ENCODE peak calls at places on chromosome 5, in seven cellular contexts. M, W, U, F, E, B and H are unnamed samples.

GRCh38 chr5:79843450-79844388 is 147.3 kb downstream of the MTX3 start:
- DNase-seq in M (no peak), W (no peak), U (no peak), F (no peak), E (no peak), B (no peak), H (no peak)

GRCh38 chr5:174324680-174325079 is 279.2 kb downstream of the NSG2 start:
- DNase-seq in M (no peak), W (no peak), U (no peak), F (no peak), E (no peak), B (no peak), H (no peak)

GRCh38 chr5:89097103-89097502 is 214.1 kb upstream of the MEF2C start:
- DNase-seq in M (no peak), W (no peak), U (no peak), F (no peak), E (no peak), B (no peak), H (no peak)

GRCh38 chr5:50667079-50667652 is 729 bp downstream of the PARP8 start:
- DNase-seq in M (no peak), W (peak; percentile 94), U (no peak), F (no peak), E (peak; percentile 24), B (no peak), H (peak; percentile 42)

GRCh38 chr5:108345541-108346171 is 36.2 kb downstream of the FBXL17 start:
- DNase-seq in M (no peak), W (no peak), U (peak; percentile 1), F (no peak), E (no peak), B (peak; percentile 49), H (no peak)

GRCh38 chr5:129460951-129461815 is 1.1 kb downstream of the ADAMTS19 start:
- DNase-seq in M (no peak), W (peak; percentile 74), U (peak; percentile 48), F (no peak), E (no peak), B (no peak), H (peak; percentile 11)

GRCh38 chr5:60701317-60701988 is 1.5 kb upstream of the DEPDC1B start:
- DNase-seq in M (no peak), W (no peak), U (no peak), F (no peak), E (no peak), B (no peak), H (peak; percentile 73)

GRCh38 chr5:35488786-35489185 is 128.9 kb upstream of the SPEF2 start:
- DNase-seq in M (no peak), W (no peak), U (no peak), F (no peak), E (no peak), B (no peak), H (no peak)

GRCh38 chr5:74404574-74405310 is 235.8 kb downstream of the ENC1 start:
- DNase-seq in M (no peak), W (no peak), U (no peak), F (no peak), E (no peak), B (no peak), H (no peak)

GRCh38 chr5:88325868-88326267 is 57.2 kb upstream of the TMEM161B start:
- DNase-seq in M (no peak), W (no peak), U (no peak), F (no peak), E (no peak), B (no peak), H (no peak)

GRCh38 chr5:132439521-132440206 is 50.9 kb downstream of the IRF1 start:
- DNase-seq in M (no peak), W (no peak), U (no peak), F (peak; percentile 58), E (no peak), B (peak; percentile 88), H (peak; percentile 69)

GRCh38 chr5:756171-756570 is 28.4 kb downstream of the ZDHHC11B start:
- DNase-seq in M (no peak), W (no peak), U (no peak), F (peak; percentile 54), E (no peak), B (no peak), H (no peak)

GRCh38 chr5:139064613-139065012 is 133.6 kb downstream of the SIL1 start:
- DNase-seq in M (no peak), W (no peak), U (no peak), F (no peak), E (no peak), B (no peak), H (peak; percentile 12)

GRCh38 chr5:96175090-96175489 is 213.4 kb upstream of the ELL2 start:
- DNase-seq in M (no peak), W (no peak), U (no peak), F (no peak), E (no peak), B (peak; percentile 37), H (no peak)

GRCh38 chr5:107572800-107573368 is 97.9 kb downstream of the EFNA5 start:
- DNase-seq in M (no peak), W (no peak), U (no peak), F (no peak), E (no peak), B (no peak), H (no peak)

GRCh38 chr5:88667187-88668141 is 215.5 kb downstream of the MEF2C start:
- DNase-seq in M (no peak), W (no peak), U (no peak), F (no peak), E (no peak), B (peak; percentile 8), H (no peak)

GRCh38 chr5:149917073-149917676 is 27.4 kb downstream of the PDE6A start:
- DNase-seq in M (no peak), W (no peak), U (no peak), F (no peak), E (no peak), B (no peak), H (no peak)

GRCh38 chr5:104702212-104702611 is 1139.6 kb upstream of the NUDT12 start:
- DNase-seq in M (no peak), W (no peak), U (no peak), F (no peak), E (no peak), B (peak; percentile 8), H (no peak)

GRCh38 chr5:644509-644908 is 32.4 kb downstream of the CEP72 start:
- DNase-seq in M (no peak), W (peak; percentile 41), U (no peak), F (no peak), E (no peak), B (no peak), H (no peak)

GRCh38 chr5:181205735-181206401 is 872 bp upstream of the TRIM7 start:
- DNase-seq in M (no peak), W (no peak), U (no peak), F (peak; percentile 71), E (no peak), B (no peak), H (no peak)

GRCh38 chr5:112921031-112921832 is 795 bp downstream of the REEP5 start:
- DNase-seq in M (no peak), W (peak; percentile 94), U (peak; percentile 75), F (peak; percentile 84), E (peak; percentile 45), B (peak; percentile 70), H (peak; percentile 54)

GRCh38 chr5:111859031-111859430 is 102.0 kb upstream of the NREP start:
- DNase-seq in M (no peak), W (no peak), U (no peak), F (no peak), E (no peak), B (no peak), H (no peak)

GRCh38 chr5:31119938-31120641 is 73.4 kb upstream of the CDH6 start:
- DNase-seq in M (no peak), W (no peak), U (no peak), F (no peak), E (no peak), B (no peak), H (no peak)

GRCh38 chr5:145718956-145719355 is 116.2 kb downstream of the PRELID2 start:
- DNase-seq in M (peak; percentile 8), W (no peak), U (no peak), F (no peak), E (no peak), B (peak; percentile 54), H (no peak)

GRCh38 chr5:140153255-140153654 is 21.7 kb upstream of the CYSTM1 start:
- DNase-seq in M (no peak), W (no peak), U (no peak), F (no peak), E (no peak), B (no peak), H (no peak)

GRCh38 chr5:173866249-173867172 is 21.6 kb upstream of the CPEB4 start:
- DNase-seq in M (no peak), W (peak; percentile 85), U (peak; percentile 37), F (no peak), E (no peak), B (no peak), H (no peak)

GRCh38 chr5:40378431-40379175 is 301.1 kb upstream of the PTGER4 start:
- DNase-seq in M (no peak), W (no peak), U (no peak), F (no peak), E (no peak), B (no peak), H (no peak)

GRCh38 chr5:151557951-151558350 is 33.2 kb downstream of the FAT2 start:
- DNase-seq in M (no peak), W (no peak), U (no peak), F (no peak), E (no peak), B (no peak), H (no peak)

GRCh38 chr5:1199340-1199648 is 2.1 kb upstream of the SLC6A19 start:
- DNase-seq in M (no peak), W (no peak), U (no peak), F (no peak), E (no peak), B (no peak), H (no peak)

GRCh38 chr5:180977852-180978251 is 10.8 kb upstream of the BTNL3 start:
- DNase-seq in M (no peak), W (no peak), U (no peak), F (no peak), E (no peak), B (no peak), H (peak; percentile 57)

GRCh38 chr5:166708271-166708670 is 1583.2 kb upstream of the WWC1 start:
- DNase-seq in M (no peak), W (no peak), U (no peak), F (no peak), E (no peak), B (no peak), H (no peak)